ENCODE peak calls at places on chromosomes 12 and 14, in nine cellular contexts. D, X, L, I, U, W, C, Q and Y are unnamed samples.

GRCh38 chr12:109829667-109830066 is 3.5 kb downstream of the TRPV4 start:
- DNase-seq in D (no peak), X (no peak), L (no peak), I (no peak), U (no peak), W (no peak), C (no peak), Q (no peak), Y (no peak)

GRCh38 chr14:77097006-77097688 is 911 bp upstream of the CIPC start:
- DNase-seq in D (no peak), X (no peak), L (no peak), I (no peak), U (no peak), W (no peak), C (no peak), Q (no peak), Y (no peak)

GRCh38 chr14:53979141-53979673 is 22.6 kb upstream of the BMP4 start:
- DNase-seq in D (no peak), X (no peak), L (no peak), I (no peak), U (no peak), W (no peak), C (no peak), Q (no peak), Y (no peak)

GRCh38 chr14:72787841-72788240 is 106.1 kb downstream of the DPF3 start:
- DNase-seq in D (no peak), X (no peak), L (no peak), I (no peak), U (no peak), W (no peak), C (no peak), Q (no peak), Y (no peak)

GRCh38 chr14:93748208-93749080 is 39.8 kb downstream of the PRIMA1 start:
- DNase-seq in D (no peak), X (no peak), L (no peak), I (no peak), U (no peak), W (no peak), C (no peak), Q (no peak), Y (no peak)

GRCh38 chr14:53055003-53055402 is 98.1 kb downstream of the DDHD1 start:
- DNase-seq in D (no peak), X (no peak), L (no peak), I (no peak), U (no peak), W (peak), C (no peak), Q (no peak), Y (no peak)

GRCh38 chr12:67742461-67742860 is 93.9 kb downstream of the DYRK2 start:
- DNase-seq in D (no peak), X (no peak), L (no peak), I (no peak), U (no peak), W (no peak), C (no peak), Q (no peak), Y (no peak)

GRCh38 chr12:48991247-48992050 is 7.7 kb downstream of the DDN start:
- DNase-seq in D (no peak), X (no peak), L (no peak), I (no peak), U (no peak), W (no peak), C (no peak), Q (no peak), Y (no peak)

GRCh38 chr12:133130808-133131128 is 341 bp downstream of the ZNF10 start:
- DNase-seq in D (no peak), X (peak), L (peak), I (peak), U (no peak), W (no peak), C (no peak), Q (peak), Y (no peak)

GRCh38 chr14:74512431-74512830 is 18.9 kb downstream of the ISCA2 start:
- DNase-seq in D (no peak), X (no peak), L (peak), I (no peak), U (no peak), W (no peak), C (no peak), Q (no peak), Y (no peak)

GRCh38 chr14:88326352-88327103 is 3.5 kb upstream of the KCNK10 start:
- DNase-seq in D (peak), X (no peak), L (no peak), I (peak), U (no peak), W (no peak), C (no peak), Q (no peak), Y (peak)

GRCh38 chr12:66200110-66200509 is 11.1 kb downstream of the IRAK3 start:
- DNase-seq in D (no peak), X (no peak), L (no peak), I (no peak), U (no peak), W (no peak), C (no peak), Q (no peak), Y (no peak)

GRCh38 chr12:115767921-115768320 is 509.6 kb downstream of the MED13L start:
- DNase-seq in D (no peak), X (no peak), L (no peak), I (no peak), U (no peak), W (no peak), C (no peak), Q (no peak), Y (no peak)

GRCh38 chr12:6810758-6811157 is 10.9 kb upstream of the GPR162 start:
- DNase-seq in D (no peak), X (no peak), L (no peak), I (no peak), U (no peak), W (no peak), C (no peak), Q (no peak), Y (no peak)

GRCh38 chr14:22427771-22428228 is 161.2 kb downstream of the DAD1 start:
- DNase-seq in D (no peak), X (no peak), L (no peak), I (peak), U (peak), W (no peak), C (peak), Q (no peak), Y (no peak)

GRCh38 chr12:98424726-98425401 is 90.5 kb upstream of the TMPO start:
- DNase-seq in D (peak), X (peak), L (no peak), I (peak), U (peak), W (peak), C (peak), Q (peak), Y (peak)

GRCh38 chr14:49928010-49928409 is 35.1 kb downstream of the ARF6 start:
- DNase-seq in D (no peak), X (no peak), L (no peak), I (no peak), U (no peak), W (no peak), C (no peak), Q (no peak), Y (no peak)

GRCh38 chr14:34064349-34064748 is 113.5 kb upstream of the EGLN3 start:
- DNase-seq in D (no peak), X (no peak), L (no peak), I (peak), U (peak), W (no peak), C (no peak), Q (no peak), Y (no peak)

GRCh38 chr12:109418848-109419474 is 58.1 kb downstream of the KCTD10 start:
- DNase-seq in D (no peak), X (no peak), L (no peak), I (no peak), U (no peak), W (no peak), C (no peak), Q (no peak), Y (no peak)

GRCh38 chr14:46063872-46064271 is 587.7 kb downstream of the RPL10L start:
- DNase-seq in D (no peak), X (no peak), L (no peak), I (no peak), U (no peak), W (no peak), C (no peak), Q (no peak), Y (no peak)

GRCh38 chr12:100268835-100269564 is 2.0 kb downstream of the SCYL2 start:
- DNase-seq in D (no peak), X (no peak), L (no peak), I (no peak), U (no peak), W (no peak), C (no peak), Q (no peak), Y (no peak)

GRCh38 chr14:92040431-92041040 is 677 bp upstream of the TRIP11 start:
- DNase-seq in D (peak), X (no peak), L (no peak), I (peak), U (no peak), W (peak), C (no peak), Q (no peak), Y (peak)

GRCh38 chr14:57136669-57137068 is 132.0 kb downstream of the EXOC5 start:
- DNase-seq in D (no peak), X (no peak), L (no peak), I (no peak), U (no peak), W (peak), C (no peak), Q (no peak), Y (no peak)

GRCh38 chr14:71610797-71611196 is 321.4 kb upstream of the RGS6 start:
- DNase-seq in D (no peak), X (no peak), L (no peak), I (peak), U (no peak), W (no peak), C (no peak), Q (no peak), Y (no peak)

GRCh38 chr12:23640754-23641153 is 308.7 kb downstream of the SOX5 start:
- DNase-seq in D (no peak), X (no peak), L (no peak), I (no peak), U (no peak), W (no peak), C (no peak), Q (no peak), Y (no peak)

GRCh38 chr12:64400041-64400440 is 4.2 kb upstream of the XPOT start:
- DNase-seq in D (no peak), X (no peak), L (no peak), I (no peak), U (no peak), W (no peak), C (no peak), Q (no peak), Y (no peak)

GRCh38 chr12:79555006-79555925 is 135.5 kb downstream of the PAWR start:
- DNase-seq in D (no peak), X (no peak), L (no peak), I (no peak), U (no peak), W (peak), C (no peak), Q (no peak), Y (peak)

GRCh38 chr14:80212025-80212402 is 710 bp upstream of the DIO2 start:
- DNase-seq in D (no peak), X (no peak), L (no peak), I (no peak), U (no peak), W (no peak), C (no peak), Q (no peak), Y (no peak)

GRCh38 chr14:72904840-72905561 is 11.1 kb upstream of the DPF3 start:
- DNase-seq in D (peak), X (no peak), L (no peak), I (peak), U (peak), W (peak), C (peak), Q (peak), Y (peak)

GRCh38 chr14:67564236-67564635 is 31.1 kb downstream of the PLEKHH1 start:
- DNase-seq in D (no peak), X (no peak), L (no peak), I (no peak), U (no peak), W (no peak), C (no peak), Q (no peak), Y (no peak)

GRCh38 chr14:71287567-71287966 is 380.3 kb downstream of the PCNX1 start:
- DNase-seq in D (no peak), X (no peak), L (no peak), I (no peak), U (no peak), W (no peak), C (no peak), Q (no peak), Y (no peak)

GRCh38 chr12:12718853-12719252 is 1.7 kb downstream of the CDKN1B start:
- DNase-seq in D (no peak), X (no peak), L (no peak), I (no peak), U (no peak), W (no peak), C (no peak), Q (no peak), Y (no peak)
- TF ChIP-seq CTCF in D (no peak), X (no peak), L (no peak), I (no peak), U (no peak), W (no peak), C (no peak), Q (no peak), Y (no peak)

GRCh38 chr14:89844508-89844907 is 110.0 kb downstream of the EFCAB11 start:
- DNase-seq in D (no peak), X (no peak), L (no peak), I (no peak), U (no peak), W (no peak), C (no peak), Q (no peak), Y (no peak)

GRCh38 chr14:89842852-89843251 is 111.7 kb downstream of the EFCAB11 start:
- DNase-seq in D (no peak), X (no peak), L (no peak), I (no peak), U (no peak), W (no peak), C (no peak), Q (no peak), Y (no peak)

GRCh38 chr14:89845346-89845745 is 109.2 kb downstream of the EFCAB11 start:
- DNase-seq in D (no peak), X (no peak), L (no peak), I (no peak), U (no peak), W (no peak), C (no peak), Q (no peak), Y (no peak)

GRCh38 chr14:89836830-89837469 is 117.6 kb downstream of the EFCAB11 start:
- DNase-seq in D (no peak), X (no peak), L (no peak), I (no peak), U (no peak), W (no peak), C (no peak), Q (no peak), Y (no peak)

DNA sequence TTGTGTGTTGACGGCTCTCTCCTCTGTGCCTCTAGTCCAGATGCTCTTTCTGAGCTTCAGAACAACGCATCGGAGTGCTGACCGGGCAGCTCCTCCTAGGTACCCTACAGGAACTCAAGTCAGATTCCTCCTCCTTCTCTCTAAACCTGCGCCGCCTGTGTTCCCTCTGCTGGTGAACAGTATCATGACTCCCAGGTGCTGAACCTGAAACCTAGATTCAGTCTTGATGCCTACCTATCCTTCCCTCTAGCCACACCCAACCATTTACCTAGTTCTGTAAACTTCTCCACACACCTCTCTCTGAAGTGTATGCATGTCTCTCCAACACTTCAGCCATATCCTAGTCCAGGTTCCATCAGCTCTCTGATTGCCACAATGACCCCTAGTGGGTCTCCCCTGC is 112.7 kb downstream of the EFCAB11 start:
- DNase-seq in D (no peak), X (no peak), L (no peak), I (no peak), U (no peak), W (no peak), C (no peak), Q (no peak), Y (no peak)
- TF ChIP-seq CTCF in D (no peak), X (peak), L (no peak), I (no peak), U (no peak), W (no peak), C (no peak), Q (no peak), Y (no peak)

GRCh38 chr12:1630827-1631591 is 2.0 kb downstream of the WNT5B start:
- DNase-seq in D (peak), X (no peak), L (no peak), I (no peak), U (no peak), W (no peak), C (peak), Q (no peak), Y (no peak)

GRCh38 chr12:1632702-1633101 is 3.7 kb downstream of the WNT5B start:
- DNase-seq in D (no peak), X (no peak), L (no peak), I (no peak), U (no peak), W (no peak), C (no peak), Q (no peak), Y (no peak)

GRCh38 chr12:1630081-1630826 is 1.2 kb downstream of the WNT5B start:
- DNase-seq in D (peak), X (no peak), L (peak), I (peak), U (no peak), W (no peak), C (peak), Q (no peak), Y (peak)

GRCh38 chr12:1628671-1629337 is at the start of gene WNT5B:
- DNase-seq in D (no peak), X (no peak), L (no peak), I (no peak), U (no peak), W (no peak), C (no peak), Q (no peak), Y (no peak)

GRCh38 chr12:1629338-1630080 is 478 bp downstream of the WNT5B start:
- DNase-seq in D (peak), X (no peak), L (no peak), I (peak), U (no peak), W (no peak), C (no peak), Q (no peak), Y (peak)
- TF ChIP-seq CTCF in D (no peak), X (no peak), L (no peak), I (no peak), U (no peak), W (no peak), C (no peak), Q (no peak), Y (peak)

GRCh38 chr12:121465921-121466799 is 66.2 kb downstream of the RNF34 start:
- DNase-seq in D (peak), X (no peak), L (peak), I (no peak), U (no peak), W (peak), C (peak), Q (peak), Y (peak)
- TF ChIP-seq CTCF in D (no peak), X (no peak), L (no peak), I (no peak), U (no peak), W (no peak), C (no peak), Q (no peak), Y (no peak)

DNA sequence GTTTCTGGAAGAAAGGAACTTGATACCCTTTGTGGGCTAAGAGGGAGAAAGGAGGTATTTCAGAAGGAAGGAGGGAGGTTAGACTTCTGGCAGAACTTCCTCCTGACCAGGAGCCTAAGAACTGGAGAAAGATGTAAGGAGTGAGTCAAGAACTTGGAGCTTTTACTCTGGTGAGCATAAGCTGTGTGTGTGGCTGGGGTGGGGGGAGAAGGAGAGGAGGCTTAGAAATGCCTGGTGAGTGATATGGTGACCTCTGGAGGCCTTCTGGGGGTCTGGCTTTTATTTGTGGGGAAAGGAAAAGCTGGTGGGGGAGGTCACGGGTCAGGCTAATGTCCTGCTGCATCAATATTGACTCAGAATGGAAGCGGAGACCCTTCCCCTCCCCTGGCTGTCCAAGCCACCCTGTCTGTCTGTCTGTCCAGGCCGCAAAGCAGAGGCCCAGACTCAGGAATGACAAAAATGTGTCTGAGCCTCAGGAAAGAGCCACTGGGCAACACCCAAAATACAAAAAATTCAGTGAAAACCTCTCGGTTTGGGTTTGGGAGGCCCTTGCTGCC is 4.8 kb downstream of the LRP1 start:
- DNase-seq in D (no peak), X (no peak), L (no peak), I (no peak), U (no peak), W (no peak), C (no peak), Q (no peak), Y (no peak)
- TF ChIP-seq CTCF in D (no peak), X (no peak), L (no peak), I (no peak), U (no peak), W (no peak), C (no peak), Q (no peak), Y (no peak)

GRCh38 chr12:84912191-84913142 is at the start of gene SLC6A15:
- DNase-seq in D (peak), X (peak), L (peak), I (peak), U (peak), W (peak), C (peak), Q (no peak), Y (no peak)
- TF ChIP-seq CTCF in D (peak), X (peak), L (peak), I (peak), U (no peak), W (no peak), C (peak), Q (no peak), Y (no peak)